ENCODE peak calls at places on chromosomes 7 and 10, in five cellular contexts. One of them, this sample, is unnamed.

GRCh38 chr7:114405427-114405826 is 9.2 kb upstream of the FOXP2 start:
- DNase-seq in A549: peak
- DNase-seq in HepG2: peak
- DNase-seq in GM12878: no peak
- DNase-seq in K562: peak
- DNase-seq in this sample: peak

GRCh38 chr7:102008535-102009262 is 191.3 kb downstream of the CUX1 start:
- DNase-seq in A549: no peak
- DNase-seq in HepG2: no peak
- DNase-seq in GM12878: no peak
- DNase-seq in K562: no peak
- DNase-seq in this sample: no peak

GRCh38 chr10:95217476-95217875 is 23.4 kb downstream of the ACSM6 start:
- DNase-seq in A549: no peak
- DNase-seq in HepG2: no peak
- DNase-seq in GM12878: no peak
- DNase-seq in K562: no peak
- DNase-seq in this sample: no peak

GRCh38 chr10:133162910-133163856 is 3.2 kb downstream of the KNDC1 start:
- DNase-seq in A549: no peak
- DNase-seq in HepG2: no peak
- DNase-seq in GM12878: no peak
- DNase-seq in K562: no peak
- DNase-seq in this sample: no peak

GRCh38 chr7:27112361-27112760 is 9.9 kb upstream of the HOXA2 start:
- DNase-seq in A549: no peak
- DNase-seq in HepG2: no peak
- DNase-seq in GM12878: no peak
- DNase-seq in K562: no peak
- DNase-seq in this sample: no peak

GRCh38 chr7:33601081-33601480 is 304.3 kb upstream of the BMPER start:
- DNase-seq in A549: no peak
- DNase-seq in HepG2: no peak
- DNase-seq in GM12878: no peak
- DNase-seq in K562: no peak
- DNase-seq in this sample: no peak

GRCh38 chr7:148983220-148984146 is 44.8 kb downstream of the PDIA4 start:
- DNase-seq in A549: peak
- DNase-seq in HepG2: peak
- DNase-seq in GM12878: peak
- DNase-seq in K562: peak
- DNase-seq in this sample: peak

GRCh38 chr10:27719052-27719451 is 26.6 kb downstream of the MKX start:
- DNase-seq in A549: no peak
- DNase-seq in HepG2: no peak
- DNase-seq in GM12878: no peak
- DNase-seq in K562: no peak
- DNase-seq in this sample: no peak

GRCh38 chr10:112148314-112148713 is 35.3 kb downstream of the GPAM start:
- DNase-seq in A549: no peak
- DNase-seq in HepG2: no peak
- DNase-seq in GM12878: no peak
- DNase-seq in K562: no peak
- DNase-seq in this sample: no peak

GRCh38 chr10:2968401-2968800 is 98.9 kb upstream of the PFKP start:
- DNase-seq in A549: no peak
- DNase-seq in HepG2: no peak
- DNase-seq in GM12878: no peak
- DNase-seq in K562: no peak
- DNase-seq in this sample: no peak

GRCh38 chr10:60869916-60870728 is 73.9 kb downstream of the RHOBTB1 start:
- DNase-seq in A549: no peak
- DNase-seq in HepG2: no peak
- DNase-seq in GM12878: no peak
- DNase-seq in K562: no peak
- DNase-seq in this sample: peak

GRCh38 chr10:45308707-45309106 is 6.7 kb downstream of the OR13A1 start:
- DNase-seq in A549: no peak
- DNase-seq in HepG2: no peak
- DNase-seq in GM12878: peak
- DNase-seq in K562: no peak
- DNase-seq in this sample: peak

GRCh38 chr7:142352543-142352942 is 94.7 kb upstream of the PRSS58 start:
- DNase-seq in A549: no peak
- DNase-seq in HepG2: no peak
- DNase-seq in GM12878: no peak
- DNase-seq in K562: no peak
- DNase-seq in this sample: no peak

GRCh38 chr7:44112231-44112996 is 8.3 kb downstream of the AEBP1 start:
- DNase-seq in A549: no peak
- DNase-seq in HepG2: no peak
- DNase-seq in GM12878: no peak
- DNase-seq in K562: peak
- DNase-seq in this sample: peak

GRCh38 chr7:22487978-22488642 is 11.9 kb downstream of the STEAP1B start:
- DNase-seq in A549: no peak
- DNase-seq in HepG2: no peak
- DNase-seq in GM12878: no peak
- DNase-seq in K562: no peak
- DNase-seq in this sample: peak

GRCh38 chr7:141355057-141355456 is 196.2 kb upstream of the AGK start:
- DNase-seq in A549: no peak
- DNase-seq in HepG2: no peak
- DNase-seq in GM12878: no peak
- DNase-seq in K562: no peak
- DNase-seq in this sample: no peak

GRCh38 chr10:128005858-128006257 is 99.0 kb downstream of the PTPRE start:
- DNase-seq in A549: no peak
- DNase-seq in HepG2: no peak
- DNase-seq in GM12878: no peak
- DNase-seq in K562: no peak
- DNase-seq in this sample: no peak

GRCh38 chr7:139853576-139854511 is 24.8 kb downstream of the TBXAS1 start:
- DNase-seq in A549: no peak
- DNase-seq in HepG2: no peak
- DNase-seq in GM12878: no peak
- DNase-seq in K562: no peak
- DNase-seq in this sample: no peak

GRCh38 chr10:16999665-17000451 is 129.8 kb downstream of the CUBN start:
- DNase-seq in A549: no peak
- DNase-seq in HepG2: no peak
- DNase-seq in GM12878: no peak
- DNase-seq in K562: no peak
- DNase-seq in this sample: no peak

GRCh38 chr7:129779602-129780256 is 168.2 kb downstream of the NRF1 start:
- DNase-seq in A549: peak
- DNase-seq in HepG2: peak
- DNase-seq in GM12878: no peak
- DNase-seq in K562: peak
- DNase-seq in this sample: peak

GRCh38 chr10:79049931-79050895 is 18.6 kb upstream of the ZMIZ1 start:
- DNase-seq in A549: no peak
- DNase-seq in HepG2: no peak
- DNase-seq in GM12878: no peak
- DNase-seq in K562: no peak
- DNase-seq in this sample: no peak

GRCh38 chr10:102517553-102517952 is 13.8 kb downstream of the SUFU start:
- DNase-seq in A549: no peak
- DNase-seq in HepG2: no peak
- DNase-seq in GM12878: no peak
- DNase-seq in K562: no peak
- DNase-seq in this sample: no peak

GRCh38 chr7:133059263-133059662 is 22.6 kb downstream of the CHCHD3 start:
- DNase-seq in A549: no peak
- DNase-seq in HepG2: no peak
- DNase-seq in GM12878: no peak
- DNase-seq in K562: no peak
- DNase-seq in this sample: no peak

GRCh38 chr7:75072978-75073282 is 672 bp downstream of the RCC1L start:
- DNase-seq in A549: peak
- DNase-seq in HepG2: peak
- DNase-seq in GM12878: no peak
- DNase-seq in K562: no peak
- DNase-seq in this sample: no peak

GRCh38 chr7:24201221-24201620 is 82.8 kb upstream of the NPY start:
- DNase-seq in A549: no peak
- DNase-seq in HepG2: no peak
- DNase-seq in GM12878: no peak
- DNase-seq in K562: no peak
- DNase-seq in this sample: no peak

GRCh38 chr7:91091631-91092030 is 172.6 kb upstream of the FZD1 start:
- DNase-seq in A549: no peak
- DNase-seq in HepG2: no peak
- DNase-seq in GM12878: no peak
- DNase-seq in K562: no peak
- DNase-seq in this sample: no peak

GRCh38 chr7:1314908-1315450 is 82.3 kb downstream of the UNCX start:
- DNase-seq in A549: no peak
- DNase-seq in HepG2: no peak
- DNase-seq in GM12878: no peak
- DNase-seq in K562: no peak
- DNase-seq in this sample: no peak

GRCh38 chr10:110867807-110868465 is 3.8 kb upstream of the PDCD4 start:
- DNase-seq in A549: no peak
- DNase-seq in HepG2: no peak
- DNase-seq in GM12878: no peak
- DNase-seq in K562: no peak
- DNase-seq in this sample: no peak

GRCh38 chr10:62858364-62858763 is 42.2 kb upstream of the EGR2 start:
- DNase-seq in A549: no peak
- DNase-seq in HepG2: peak
- DNase-seq in GM12878: no peak
- DNase-seq in K562: no peak
- DNase-seq in this sample: peak

GRCh38 chr10:67079126-67079525 is 153.3 kb downstream of the LRRTM3 start:
- DNase-seq in A549: no peak
- DNase-seq in HepG2: no peak
- DNase-seq in GM12878: no peak
- DNase-seq in K562: no peak
- DNase-seq in this sample: no peak

GRCh38 chr10:78806805-78807221 is 262.0 kb upstream of the ZMIZ1 start:
- DNase-seq in A549: no peak
- DNase-seq in HepG2: no peak
- DNase-seq in GM12878: no peak
- DNase-seq in K562: no peak
- DNase-seq in this sample: no peak

GRCh38 chr7:117010375-117011133 is 57.3 kb downstream of the ST7 start:
- DNase-seq in A549: no peak
- DNase-seq in HepG2: no peak
- DNase-seq in GM12878: peak
- DNase-seq in K562: no peak
- DNase-seq in this sample: no peak

GRCh38 chr10:124860426-124860825 is 58.8 kb downstream of the ABRAXAS2 start:
- DNase-seq in A549: no peak
- DNase-seq in HepG2: no peak
- DNase-seq in GM12878: no peak
- DNase-seq in K562: no peak
- DNase-seq in this sample: no peak

GRCh38 chr10:103630156-103630555 is 136.7 kb downstream of the NEURL1 start:
- DNase-seq in A549: no peak
- DNase-seq in HepG2: no peak
- DNase-seq in GM12878: no peak
- DNase-seq in K562: no peak
- DNase-seq in this sample: no peak

GRCh38 chr7:82760092-82760491 is 316.5 kb upstream of the CACNA2D1 start:
- DNase-seq in A549: no peak
- DNase-seq in HepG2: no peak
- DNase-seq in GM12878: no peak
- DNase-seq in K562: no peak
- DNase-seq in this sample: peak
- TF ChIP-seq JUNB in A549: no peak
- TF ChIP-seq JUNB in HepG2: no peak
- TF ChIP-seq JUNB in GM12878: no peak
- TF ChIP-seq JUNB in K562: no peak
- TF ChIP-seq JUNB in this sample: no peak

DNA sequence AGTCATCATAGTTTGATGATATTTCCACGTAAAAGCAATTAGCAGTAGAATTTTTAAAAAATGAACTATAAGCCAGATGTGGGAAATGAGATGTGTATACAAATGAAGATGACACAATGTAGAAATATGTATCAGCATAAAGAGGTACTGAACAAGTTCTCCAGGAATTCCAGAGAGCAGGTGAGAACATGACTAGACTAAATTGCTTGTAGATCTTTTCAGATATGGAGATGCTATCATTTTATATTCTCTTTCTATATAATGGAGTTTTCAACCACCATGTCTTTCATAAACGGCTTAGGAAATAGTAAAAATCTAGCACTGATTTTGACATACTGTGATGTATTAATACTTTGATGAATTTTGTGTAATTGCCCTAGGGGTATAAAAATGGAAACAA is 130.9 kb downstream of the SEMA3D start:
- DNase-seq in A549: no peak
- DNase-seq in HepG2: no peak
- DNase-seq in GM12878: no peak
- DNase-seq in K562: no peak
- DNase-seq in this sample: no peak
- TF ChIP-seq JUNB in A549: no peak
- TF ChIP-seq JUNB in HepG2: no peak
- TF ChIP-seq JUNB in GM12878: no peak
- TF ChIP-seq JUNB in K562: no peak
- TF ChIP-seq JUNB in this sample: no peak

DNA sequence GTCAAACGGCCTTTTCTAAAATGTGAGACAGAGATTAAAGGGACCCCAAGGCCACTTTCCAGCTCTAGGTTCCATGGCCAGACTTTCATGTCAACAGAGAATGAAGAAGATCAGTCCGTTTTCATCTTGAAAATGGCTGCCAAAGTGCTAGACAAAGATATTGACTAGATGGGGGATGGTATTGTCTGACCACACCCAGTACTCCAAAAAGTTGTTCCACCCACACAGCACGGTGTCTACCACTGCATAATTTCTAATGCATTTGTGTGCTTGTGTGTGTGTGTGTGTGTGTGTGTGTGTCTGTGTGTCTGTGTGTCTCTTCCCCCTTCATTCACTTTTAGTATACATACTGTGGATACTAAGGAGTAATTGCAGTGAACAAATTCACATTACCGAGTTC is 1.3 kb downstream of the COL1A2 start:
- DNase-seq in A549: no peak
- DNase-seq in HepG2: no peak
- DNase-seq in GM12878: no peak
- DNase-seq in K562: peak
- DNase-seq in this sample: no peak
- TF ChIP-seq JUNB in A549: no peak
- TF ChIP-seq JUNB in HepG2: no peak
- TF ChIP-seq JUNB in GM12878: no peak
- TF ChIP-seq JUNB in K562: no peak
- TF ChIP-seq JUNB in this sample: no peak

DNA sequence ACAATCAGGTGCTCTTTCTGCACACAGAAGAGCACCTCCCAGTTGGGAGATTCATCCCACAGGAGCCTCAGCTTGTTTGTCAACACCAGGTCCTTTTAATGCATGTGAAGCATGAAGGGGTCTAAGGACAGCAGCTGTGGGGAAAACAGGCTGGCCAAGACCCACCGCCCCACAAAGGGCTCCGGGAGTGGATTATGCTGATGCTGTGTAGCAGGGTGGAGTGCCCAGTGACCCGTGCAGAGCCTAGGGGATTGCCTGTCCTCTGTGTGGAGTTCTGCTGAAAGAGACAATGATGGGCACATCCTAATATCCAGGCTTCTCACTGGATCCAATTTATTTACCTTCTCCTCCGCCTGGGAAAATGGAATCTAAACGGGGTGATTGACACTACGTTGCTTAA is 74.0 kb downstream of the PIP4K2A start:
- DNase-seq in A549: no peak
- DNase-seq in HepG2: no peak
- DNase-seq in GM12878: no peak
- DNase-seq in K562: no peak
- DNase-seq in this sample: no peak
- TF ChIP-seq JUNB in A549: no peak
- TF ChIP-seq JUNB in HepG2: no peak
- TF ChIP-seq JUNB in GM12878: no peak
- TF ChIP-seq JUNB in K562: no peak
- TF ChIP-seq JUNB in this sample: no peak

This sample was measured in GM23338.